ENCODE peak calls at places on chromosomes 4 and X, in ten cellular contexts. One of them, this sample, is unnamed.

GRCh38 chr4:138639018-138639876 is 376.3 kb upstream of the NOCT start:
- DNase-seq in HCT116: no peak
- DNase-seq in stomach: no peak
- DNase-seq in IMR-90: peak
- DNase-seq in lower leg skin: no peak
- DNase-seq in spleen: no peak
- DNase-seq in H1: no peak
- DNase-seq in esophagus squamous epithelium: no peak
- DNase-seq in uterus: no peak
- DNase-seq in A549: no peak
- DNase-seq in this sample: no peak

GRCh38 chrX:106415276-106415895 is 196.4 kb upstream of the RADX start:
- DNase-seq in HCT116: peak
- DNase-seq in stomach: no peak
- DNase-seq in IMR-90: peak
- DNase-seq in lower leg skin: no peak
- DNase-seq in spleen: no peak
- DNase-seq in H1: no peak
- DNase-seq in esophagus squamous epithelium: no peak
- DNase-seq in uterus: no peak
- DNase-seq in A549: no peak
- DNase-seq in this sample: peak

GRCh38 chr4:86633854-86634253 is 39.7 kb downstream of the PTPN13 start:
- DNase-seq in HCT116: no peak
- DNase-seq in stomach: no peak
- DNase-seq in IMR-90: peak
- DNase-seq in lower leg skin: no peak
- DNase-seq in spleen: no peak
- DNase-seq in H1: no peak
- DNase-seq in esophagus squamous epithelium: no peak
- DNase-seq in uterus: no peak
- DNase-seq in A549: no peak
- DNase-seq in this sample: no peak

GRCh38 chr4:20318011-20318898 is 66.5 kb downstream of the SLIT2 start:
- DNase-seq in HCT116: no peak
- DNase-seq in stomach: no peak
- DNase-seq in IMR-90: peak
- DNase-seq in lower leg skin: no peak
- DNase-seq in spleen: no peak
- DNase-seq in H1: no peak
- DNase-seq in esophagus squamous epithelium: no peak
- DNase-seq in uterus: no peak
- DNase-seq in A549: no peak
- DNase-seq in this sample: no peak

GRCh38 chr4:86326399-86326798 is 33.5 kb downstream of the MAPK10 start:
- DNase-seq in HCT116: no peak
- DNase-seq in stomach: no peak
- DNase-seq in IMR-90: peak
- DNase-seq in lower leg skin: no peak
- DNase-seq in spleen: no peak
- DNase-seq in H1: no peak
- DNase-seq in esophagus squamous epithelium: no peak
- DNase-seq in uterus: no peak
- DNase-seq in A549: no peak
- DNase-seq in this sample: no peak

GRCh38 chr4:182204042-182204441 is 39.2 kb upstream of the TENM3 start:
- DNase-seq in HCT116: no peak
- DNase-seq in stomach: no peak
- DNase-seq in IMR-90: no peak
- DNase-seq in lower leg skin: no peak
- DNase-seq in spleen: no peak
- DNase-seq in H1: no peak
- DNase-seq in esophagus squamous epithelium: no peak
- DNase-seq in uterus: no peak
- DNase-seq in A549: no peak
- DNase-seq in this sample: no peak

GRCh38 chr4:185534534-185534849 is 815 bp downstream of the PDLIM3 start:
- DNase-seq in HCT116: no peak
- DNase-seq in stomach: no peak
- DNase-seq in IMR-90: no peak
- DNase-seq in lower leg skin: no peak
- DNase-seq in spleen: no peak
- DNase-seq in H1: no peak
- DNase-seq in esophagus squamous epithelium: no peak
- DNase-seq in uterus: no peak
- DNase-seq in A549: no peak
- DNase-seq in this sample: no peak

GRCh38 chr4:112312610-112313239 is 15.6 kb downstream of the ALPK1 start:
- DNase-seq in HCT116: no peak
- DNase-seq in stomach: no peak
- DNase-seq in IMR-90: no peak
- DNase-seq in lower leg skin: no peak
- DNase-seq in spleen: no peak
- DNase-seq in H1: no peak
- DNase-seq in esophagus squamous epithelium: no peak
- DNase-seq in uterus: no peak
- DNase-seq in A549: no peak
- DNase-seq in this sample: peak

GRCh38 chr4:86366920-86367319 is 7.1 kb upstream of the MAPK10 start:
- DNase-seq in HCT116: no peak
- DNase-seq in stomach: no peak
- DNase-seq in IMR-90: no peak
- DNase-seq in lower leg skin: no peak
- DNase-seq in spleen: no peak
- DNase-seq in H1: no peak
- DNase-seq in esophagus squamous epithelium: no peak
- DNase-seq in uterus: no peak
- DNase-seq in A549: no peak
- DNase-seq in this sample: no peak

GRCh38 chrX:52271212-52271611 is 86.5 kb downstream of the MAGED4 start:
- DNase-seq in HCT116: no peak
- DNase-seq in stomach: no peak
- DNase-seq in IMR-90: no peak
- DNase-seq in lower leg skin: no peak
- DNase-seq in spleen: no peak
- DNase-seq in H1: peak
- DNase-seq in esophagus squamous epithelium: no peak
- DNase-seq in uterus: no peak
- DNase-seq in A549: no peak
- DNase-seq in this sample: peak

GRCh38 chr4:70997068-70997467 is 3.6 kb downstream of the DCK start:
- DNase-seq in HCT116: no peak
- DNase-seq in stomach: no peak
- DNase-seq in IMR-90: no peak
- DNase-seq in lower leg skin: no peak
- DNase-seq in spleen: no peak
- DNase-seq in H1: no peak
- DNase-seq in esophagus squamous epithelium: no peak
- DNase-seq in uterus: no peak
- DNase-seq in A549: no peak
- DNase-seq in this sample: no peak

GRCh38 chr4:150960818-150961217 is 54.3 kb downstream of the LRBA start:
- DNase-seq in HCT116: no peak
- DNase-seq in stomach: peak
- DNase-seq in IMR-90: no peak
- DNase-seq in lower leg skin: no peak
- DNase-seq in spleen: no peak
- DNase-seq in H1: peak
- DNase-seq in esophagus squamous epithelium: no peak
- DNase-seq in uterus: no peak
- DNase-seq in A549: peak
- DNase-seq in this sample: peak
- TF ChIP-seq CTCF in HCT116: peak
- TF ChIP-seq CTCF in stomach: peak
- TF ChIP-seq CTCF in IMR-90: peak
- TF ChIP-seq CTCF in lower leg skin: no peak
- TF ChIP-seq CTCF in spleen: no peak
- TF ChIP-seq CTCF in H1: peak
- TF ChIP-seq CTCF in esophagus squamous epithelium: peak
- TF ChIP-seq CTCF in uterus: no peak
- TF ChIP-seq CTCF in A549: peak
- TF ChIP-seq CTCF in this sample: peak

GRCh38 chr4:158811704-158812103 is 42.9 kb downstream of the FNIP2 start:
- DNase-seq in HCT116: no peak
- DNase-seq in stomach: peak
- DNase-seq in IMR-90: no peak
- DNase-seq in lower leg skin: peak
- DNase-seq in spleen: no peak
- DNase-seq in H1: no peak
- DNase-seq in esophagus squamous epithelium: no peak
- DNase-seq in uterus: no peak
- DNase-seq in A549: no peak
- DNase-seq in this sample: peak
- TF ChIP-seq POLR2A in HCT116: no peak
- TF ChIP-seq POLR2A in stomach: no peak
- TF ChIP-seq POLR2A in IMR-90: no peak
- TF ChIP-seq POLR2A in lower leg skin: no peak
- TF ChIP-seq POLR2A in spleen: no peak
- TF ChIP-seq POLR2A in H1: no peak
- TF ChIP-seq POLR2A in esophagus squamous epithelium: no peak
- TF ChIP-seq POLR2A in uterus: no peak
- TF ChIP-seq POLR2A in A549: no peak
- TF ChIP-seq POLR2A in this sample: no peak

DNA sequence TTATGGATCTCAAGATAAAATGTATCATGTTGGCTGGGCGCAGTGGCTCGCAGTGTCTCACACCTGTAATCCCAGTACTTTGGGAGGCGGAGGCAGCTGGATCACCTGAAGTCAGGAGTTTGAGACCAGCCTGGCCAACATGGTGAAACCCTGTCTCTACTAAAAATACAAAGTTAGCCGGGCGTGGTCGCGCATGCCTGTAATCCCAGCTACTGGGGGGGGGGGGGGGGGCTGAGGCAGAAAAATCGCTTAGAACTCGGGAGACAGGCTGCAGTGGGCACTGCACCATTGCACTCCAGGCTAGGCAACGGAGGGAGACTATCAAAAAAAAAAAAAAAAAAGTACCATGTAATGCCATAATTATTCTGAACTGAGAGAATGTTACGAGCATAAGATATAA is 2.1 kb downstream of the RBMX start:
- DNase-seq in HCT116: no peak
- DNase-seq in stomach: no peak
- DNase-seq in IMR-90: no peak
- DNase-seq in lower leg skin: no peak
- DNase-seq in spleen: no peak
- DNase-seq in H1: no peak
- DNase-seq in esophagus squamous epithelium: no peak
- DNase-seq in uterus: no peak
- DNase-seq in A549: no peak
- DNase-seq in this sample: no peak
- H3K4me3 ChIP-seq in HCT116: peak
- H3K4me3 ChIP-seq in stomach: peak
- H3K4me3 ChIP-seq in IMR-90: peak
- H3K4me3 ChIP-seq in lower leg skin: no peak
- H3K4me3 ChIP-seq in spleen: peak
- H3K4me3 ChIP-seq in H1: peak
- H3K4me3 ChIP-seq in esophagus squamous epithelium: peak
- H3K4me3 ChIP-seq in uterus: peak
- H3K4me3 ChIP-seq in A549: peak
- H3K4me3 ChIP-seq in this sample: peak

DNA sequence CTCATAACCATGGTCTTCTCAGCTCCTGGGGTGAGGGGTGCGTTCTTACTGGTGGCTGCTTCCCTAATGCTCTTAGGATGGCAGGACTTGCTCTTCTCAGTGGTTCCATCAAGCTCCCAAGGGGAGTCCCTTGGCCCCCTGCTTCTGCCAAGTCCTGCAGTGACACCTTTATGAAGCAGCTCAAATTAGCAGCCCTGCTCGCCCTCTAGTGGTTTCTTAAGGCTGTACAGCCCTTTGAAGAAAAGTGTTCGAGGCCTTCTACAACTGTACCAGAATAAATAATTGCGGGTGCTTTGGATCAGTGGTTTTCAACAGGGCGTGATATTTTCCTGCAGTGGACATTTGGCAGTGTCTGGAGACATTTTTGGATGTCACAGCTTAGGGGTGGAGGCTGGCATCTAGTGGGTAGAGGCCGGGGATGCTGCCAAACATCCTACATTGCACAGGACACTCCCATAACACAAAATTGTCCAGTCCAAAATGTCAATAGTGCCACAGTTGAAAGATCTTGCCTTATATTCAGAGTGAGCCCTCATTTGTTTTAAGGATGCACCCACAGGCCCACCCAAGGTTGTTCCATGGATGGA is 204.7 kb upstream of the S100G start:
- DNase-seq in HCT116: peak
- DNase-seq in stomach: peak
- DNase-seq in IMR-90: peak
- DNase-seq in lower leg skin: peak
- DNase-seq in spleen: no peak
- DNase-seq in H1: no peak
- DNase-seq in esophagus squamous epithelium: no peak
- DNase-seq in uterus: no peak
- DNase-seq in A549: peak
- DNase-seq in this sample: peak
- TF ChIP-seq CTCF in HCT116: peak
- TF ChIP-seq CTCF in stomach: peak
- TF ChIP-seq CTCF in IMR-90: peak
- TF ChIP-seq CTCF in lower leg skin: no peak
- TF ChIP-seq CTCF in spleen: peak
- TF ChIP-seq CTCF in H1: peak
- TF ChIP-seq CTCF in esophagus squamous epithelium: peak
- TF ChIP-seq CTCF in uterus: peak
- TF ChIP-seq CTCF in A549: peak
- TF ChIP-seq CTCF in this sample: peak

This sample was measured in NB4.